ENCODE peak calls at places on chromosomes 4 and X, in seven cellular contexts. C, V, Z, I, Q, T and R are unnamed samples.

GRCh38 chr4:105978684-105979296 is 83.5 kb downstream of the NPNT start:
- DNase-seq in Q (no peak), T (peak), C (no peak), I (no peak), V (no peak), Z (no peak), R (no peak)

GRCh38 chr4:26410385-26411293 is 79.6 kb downstream of the CCKAR start:
- DNase-seq in Z (peak), I (no peak), C (peak), V (no peak), Q (no peak), T (peak), R (no peak)

GRCh38 chr4:188218392-188218791 is 79.2 kb downstream of the TRIML1 start:
- DNase-seq in C (no peak), I (peak), V (no peak), T (no peak), Q (no peak), Z (no peak), R (no peak)

GRCh38 chrX:17098516-17099247 is 152.2 kb downstream of the REPS2 start:
- DNase-seq in Q (no peak), Z (no peak), T (no peak), C (no peak), I (no peak), V (no peak), R (no peak)

GRCh38 chrX:10325606-10326005 is 168.8 kb downstream of the CLCN4 start:
- DNase-seq in V (no peak), Q (no peak), Z (no peak), T (peak), C (no peak), I (no peak), R (no peak)

GRCh38 chr4:76127754-76128153 is 20.4 kb downstream of the NUP54 start:
- DNase-seq in Q (no peak), I (no peak), V (no peak), T (no peak), Z (no peak), C (no peak), R (no peak)

GRCh38 chrX:38941675-38942074 is 140.4 kb downstream of the MID1IP1 start:
- DNase-seq in I (no peak), T (no peak), V (no peak), Q (no peak), Z (no peak), C (no peak), R (no peak)

GRCh38 chr4:105966046-105966445 is 70.8 kb downstream of the NPNT start:
- DNase-seq in I (no peak), V (no peak), Q (no peak), C (no peak), T (peak), Z (no peak), R (no peak)

GRCh38 chr4:174255790-174256189 is 27.7 kb downstream of the FBXO8 start:
- DNase-seq in Q (no peak), I (no peak), T (peak), C (no peak), Z (no peak), V (no peak), R (no peak)